ENCODE peak calls at places on chromosomes 12 and 14, in seven cellular contexts. One of them, this sample, is unnamed.

GRCh38 chr12:52385226-52385702 is at the start of gene KRT84:
- DNase-seq in Caki2: no peak
- DNase-seq in GM19239: no peak
- DNase-seq in astrocyte: no peak
- DNase-seq in mucosa of descending colon: no peak
- DNase-seq in NCI-H345: no peak
- DNase-seq in amniotic epithelial cell: no peak
- DNase-seq in this sample: no peak

GRCh38 chr12:49094104-49094948 is at the start of gene DHH:
- DNase-seq in mucosa of descending colon: peak; percentile 48
- DNase-seq in Caki2: no peak
- DNase-seq in GM19239: no peak
- DNase-seq in amniotic epithelial cell: no peak
- DNase-seq in NCI-H345: no peak
- DNase-seq in astrocyte: no peak
- DNase-seq in this sample: peak; percentile 36

GRCh38 chr12:21942377-21942703 is 1.1 kb upstream of the ABCC9 start:
- DNase-seq in mucosa of descending colon: no peak
- DNase-seq in Caki2: no peak
- DNase-seq in NCI-H345: no peak
- DNase-seq in GM19239: no peak
- DNase-seq in amniotic epithelial cell: no peak
- DNase-seq in astrocyte: no peak
- DNase-seq in this sample: no peak

GRCh38 chr12:56142184-56142784 is 10.1 kb upstream of the MYL6B start:
- DNase-seq in astrocyte: no peak
- DNase-seq in GM19239: no peak
- DNase-seq in Caki2: no peak
- DNase-seq in amniotic epithelial cell: no peak
- DNase-seq in mucosa of descending colon: no peak
- DNase-seq in NCI-H345: no peak
- DNase-seq in this sample: no peak

GRCh38 chr14:95547626-95548327 is 12.9 kb downstream of the GLRX5 start:
- DNase-seq in Caki2: peak; percentile 50
- DNase-seq in NCI-H345: no peak
- DNase-seq in astrocyte: peak; percentile 66
- DNase-seq in amniotic epithelial cell: peak; percentile 38
- DNase-seq in mucosa of descending colon: no peak
- DNase-seq in GM19239: no peak
- DNase-seq in this sample: peak; percentile 90

GRCh38 chr12:89573081-89573810 is 47.4 kb upstream of the POC1B start:
- DNase-seq in amniotic epithelial cell: peak; percentile 83
- DNase-seq in astrocyte: peak; percentile 9
- DNase-seq in NCI-H345: no peak
- DNase-seq in mucosa of descending colon: no peak
- DNase-seq in Caki2: no peak
- DNase-seq in GM19239: no peak
- DNase-seq in this sample: no peak

GRCh38 chr14:37590810-37591139 is 4.3 kb downstream of the FOXA1 start:
- DNase-seq in GM19239: no peak
- DNase-seq in amniotic epithelial cell: no peak
- DNase-seq in astrocyte: no peak
- DNase-seq in Caki2: no peak
- DNase-seq in NCI-H345: peak; percentile 51
- DNase-seq in mucosa of descending colon: no peak
- DNase-seq in this sample: no peak

GRCh38 chr14:95375539-95376109 is 55.9 kb upstream of the CLMN start:
- DNase-seq in GM19239: no peak
- DNase-seq in Caki2: no peak
- DNase-seq in mucosa of descending colon: no peak
- DNase-seq in amniotic epithelial cell: no peak
- DNase-seq in NCI-H345: no peak
- DNase-seq in astrocyte: no peak
- DNase-seq in this sample: no peak

GRCh38 chr12:4031703-4032291 is 158.6 kb upstream of the PARP11 start:
- DNase-seq in astrocyte: peak; percentile 51
- DNase-seq in NCI-H345: no peak
- DNase-seq in amniotic epithelial cell: peak; percentile 76
- DNase-seq in GM19239: no peak
- DNase-seq in mucosa of descending colon: peak; percentile 62
- DNase-seq in Caki2: no peak
- DNase-seq in this sample: peak; percentile 36

GRCh38 chr12:69671597-69671996 is 27.5 kb downstream of the BEST3 start:
- DNase-seq in astrocyte: no peak
- DNase-seq in Caki2: no peak
- DNase-seq in mucosa of descending colon: no peak
- DNase-seq in GM19239: no peak
- DNase-seq in NCI-H345: peak; percentile 29
- DNase-seq in amniotic epithelial cell: no peak
- DNase-seq in this sample: no peak

GRCh38 chr14:74476607-74477006 is 16.5 kb downstream of the NPC2 start:
- DNase-seq in NCI-H345: no peak
- DNase-seq in GM19239: no peak
- DNase-seq in astrocyte: no peak
- DNase-seq in mucosa of descending colon: no peak
- DNase-seq in Caki2: no peak
- DNase-seq in amniotic epithelial cell: no peak
- DNase-seq in this sample: no peak

GRCh38 chr14:31229638-31230229 is 22.1 kb upstream of the HECTD1 start:
- DNase-seq in NCI-H345: peak; percentile 24
- DNase-seq in GM19239: no peak
- DNase-seq in astrocyte: peak; percentile 91
- DNase-seq in mucosa of descending colon: no peak
- DNase-seq in Caki2: peak; percentile 94
- DNase-seq in amniotic epithelial cell: peak; percentile 98
- DNase-seq in this sample: peak; percentile 91

GRCh38 chr14:86646688-86647687 is 1117.0 kb downstream of the FLRT2 start:
- DNase-seq in GM19239: no peak
- DNase-seq in Caki2: no peak
- DNase-seq in NCI-H345: no peak
- DNase-seq in mucosa of descending colon: no peak
- DNase-seq in amniotic epithelial cell: peak; percentile 0
- DNase-seq in astrocyte: peak; percentile 4
- DNase-seq in this sample: no peak

GRCh38 chr14:74198441-74199234 is 40.6 kb upstream of the VSX2 start:
- DNase-seq in NCI-H345: no peak
- DNase-seq in astrocyte: no peak
- DNase-seq in mucosa of descending colon: no peak
- DNase-seq in Caki2: no peak
- DNase-seq in amniotic epithelial cell: no peak
- DNase-seq in GM19239: no peak
- DNase-seq in this sample: no peak

GRCh38 chr12:127280393-127281275 is 986.3 kb upstream of the TMEM132C start:
- DNase-seq in amniotic epithelial cell: no peak
- DNase-seq in Caki2: no peak
- DNase-seq in astrocyte: no peak
- DNase-seq in GM19239: peak; percentile 42
- DNase-seq in mucosa of descending colon: peak; percentile 63
- DNase-seq in NCI-H345: no peak
- DNase-seq in this sample: no peak

GRCh38 chr14:85061256-85061655 is 468.7 kb upstream of the FLRT2 start:
- DNase-seq in amniotic epithelial cell: peak; percentile 70
- DNase-seq in mucosa of descending colon: no peak
- DNase-seq in astrocyte: peak; percentile 14
- DNase-seq in Caki2: no peak
- DNase-seq in NCI-H345: no peak
- DNase-seq in GM19239: no peak
- DNase-seq in this sample: no peak

GRCh38 chr14:84254205-84254788 is 1275.6 kb upstream of the FLRT2 start:
- DNase-seq in astrocyte: no peak
- DNase-seq in Caki2: no peak
- DNase-seq in amniotic epithelial cell: peak; percentile 63
- DNase-seq in GM19239: no peak
- DNase-seq in NCI-H345: no peak
- DNase-seq in mucosa of descending colon: no peak
- DNase-seq in this sample: no peak

GRCh38 chr12:105921872-105922669 is 216.7 kb downstream of the NUAK1 start:
- DNase-seq in mucosa of descending colon: no peak
- DNase-seq in NCI-H345: no peak
- DNase-seq in Caki2: no peak
- DNase-seq in astrocyte: no peak
- DNase-seq in GM19239: no peak
- DNase-seq in amniotic epithelial cell: peak; percentile 49
- DNase-seq in this sample: no peak

GRCh38 chr12:49903700-49904423 is at the start of gene FAIM2:
- DNase-seq in GM19239: no peak
- DNase-seq in mucosa of descending colon: no peak
- DNase-seq in Caki2: no peak
- DNase-seq in amniotic epithelial cell: peak; percentile 87
- DNase-seq in NCI-H345: peak; percentile 61
- DNase-seq in astrocyte: peak; percentile 39
- DNase-seq in this sample: no peak

GRCh38 chr14:63492391-63492790 is 50.8 kb downstream of the PPP2R5E start:
- DNase-seq in GM19239: no peak
- DNase-seq in amniotic epithelial cell: peak; percentile 54
- DNase-seq in Caki2: no peak
- DNase-seq in NCI-H345: no peak
- DNase-seq in mucosa of descending colon: no peak
- DNase-seq in astrocyte: peak; percentile 85
- DNase-seq in this sample: no peak

GRCh38 chr14:102875652-102876051 is 46.8 kb upstream of the AMN start:
- DNase-seq in astrocyte: no peak
- DNase-seq in amniotic epithelial cell: no peak
- DNase-seq in Caki2: no peak
- DNase-seq in GM19239: no peak
- DNase-seq in mucosa of descending colon: no peak
- DNase-seq in NCI-H345: no peak
- DNase-seq in this sample: no peak

GRCh38 chr12:10310926-10311705 is 3.4 kb downstream of the KLRD1 start:
- DNase-seq in Caki2: no peak
- DNase-seq in GM19239: no peak
- DNase-seq in amniotic epithelial cell: peak; percentile 21
- DNase-seq in astrocyte: peak; percentile 31
- DNase-seq in NCI-H345: no peak
- DNase-seq in mucosa of descending colon: no peak
- DNase-seq in this sample: no peak

GRCh38 chr12:47281667-47282171 is 202.0 kb upstream of the AMIGO2 start:
- DNase-seq in GM19239: no peak
- DNase-seq in astrocyte: peak; percentile 75
- DNase-seq in mucosa of descending colon: no peak
- DNase-seq in Caki2: no peak
- DNase-seq in amniotic epithelial cell: peak; percentile 56
- DNase-seq in NCI-H345: no peak
- DNase-seq in this sample: no peak

GRCh38 chr12:132395192-132395907 is 66.0 kb upstream of the GALNT9 start:
- DNase-seq in amniotic epithelial cell: no peak
- DNase-seq in Caki2: no peak
- DNase-seq in astrocyte: no peak
- DNase-seq in GM19239: no peak
- DNase-seq in NCI-H345: no peak
- DNase-seq in mucosa of descending colon: peak; percentile 36
- DNase-seq in this sample: no peak

GRCh38 chr12:132736913-132737312 is 24.7 kb downstream of the ANKLE2 start:
- DNase-seq in Caki2: no peak
- DNase-seq in astrocyte: no peak
- DNase-seq in mucosa of descending colon: peak; percentile 27
- DNase-seq in amniotic epithelial cell: no peak
- DNase-seq in GM19239: no peak
- DNase-seq in NCI-H345: no peak
- DNase-seq in this sample: no peak

GRCh38 chr14:90795744-90796143 is 20.5 kb downstream of the TTC7B start:
- DNase-seq in NCI-H345: no peak
- DNase-seq in GM19239: no peak
- DNase-seq in amniotic epithelial cell: peak; percentile 78
- DNase-seq in astrocyte: peak; percentile 79
- DNase-seq in Caki2: peak; percentile 33
- DNase-seq in mucosa of descending colon: no peak
- DNase-seq in this sample: peak; percentile 31

GRCh38 chr14:40870252-40870651 is 736.4 kb upstream of the LRFN5 start:
- DNase-seq in NCI-H345: no peak
- DNase-seq in mucosa of descending colon: no peak
- DNase-seq in amniotic epithelial cell: no peak
- DNase-seq in astrocyte: no peak
- DNase-seq in GM19239: no peak
- DNase-seq in Caki2: no peak
- DNase-seq in this sample: peak; percentile 17

GRCh38 chr12:69840727-69841126 is 15.7 kb downstream of the MYRFL start:
- DNase-seq in astrocyte: peak; percentile 18
- DNase-seq in amniotic epithelial cell: no peak
- DNase-seq in Caki2: no peak
- DNase-seq in GM19239: no peak
- DNase-seq in NCI-H345: no peak
- DNase-seq in mucosa of descending colon: no peak
- DNase-seq in this sample: no peak

GRCh38 chr12:80040075-80040738 is 59.1 kb upstream of the OTOGL start:
- DNase-seq in astrocyte: peak; percentile 90
- DNase-seq in NCI-H345: no peak
- DNase-seq in amniotic epithelial cell: peak; percentile 72
- DNase-seq in GM19239: no peak
- DNase-seq in Caki2: no peak
- DNase-seq in mucosa of descending colon: no peak
- DNase-seq in this sample: no peak